ENCODE peak calls at places on chromosomes 1 and 21, in five cellular contexts. One of them, this sample, is unnamed.

GRCh38 chr1:147083919-147084272 is 88.4 kb downstream of the PRKAB2 start:
- DNase-seq in activated gamma-delta T cell treated with anti-CD3 and anti-CD28 coated beads, Interleukin-2, amount 50 U/mL, for 16 hours: no peak
- DNase-seq in upper lobe of right lung: no peak
- DNase-seq in HT1080: no peak
- DNase-seq in AG08396: no peak
- DNase-seq in this sample: no peak

GRCh38 chr1:214400136-214400535 is 119.2 kb downstream of the SMYD2 start:
- DNase-seq in activated gamma-delta T cell treated with anti-CD3 and anti-CD28 coated beads, Interleukin-2, amount 50 U/mL, for 16 hours: no peak
- DNase-seq in upper lobe of right lung: no peak
- DNase-seq in HT1080: peak
- DNase-seq in AG08396: no peak
- DNase-seq in this sample: no peak

GRCh38 chr1:46342084-46342656 is 1.6 kb downstream of the NSUN4 start:
- DNase-seq in activated gamma-delta T cell treated with anti-CD3 and anti-CD28 coated beads, Interleukin-2, amount 50 U/mL, for 16 hours: no peak
- DNase-seq in upper lobe of right lung: no peak
- DNase-seq in HT1080: peak
- DNase-seq in AG08396: peak
- DNase-seq in this sample: no peak

GRCh38 chr1:99820546-99820945 is 29.6 kb upstream of the AGL start:
- DNase-seq in activated gamma-delta T cell treated with anti-CD3 and anti-CD28 coated beads, Interleukin-2, amount 50 U/mL, for 16 hours: no peak
- DNase-seq in upper lobe of right lung: no peak
- DNase-seq in HT1080: no peak
- DNase-seq in AG08396: no peak
- DNase-seq in this sample: no peak

GRCh38 chr1:29344336-29344735 is 108.0 kb downstream of the PTPRU start:
- DNase-seq in activated gamma-delta T cell treated with anti-CD3 and anti-CD28 coated beads, Interleukin-2, amount 50 U/mL, for 16 hours: no peak
- DNase-seq in upper lobe of right lung: peak
- DNase-seq in HT1080: no peak
- DNase-seq in AG08396: no peak
- DNase-seq in this sample: no peak

GRCh38 chr1:218739426-218739825 is 394.3 kb downstream of the TGFB2 start:
- DNase-seq in activated gamma-delta T cell treated with anti-CD3 and anti-CD28 coated beads, Interleukin-2, amount 50 U/mL, for 16 hours: no peak
- DNase-seq in upper lobe of right lung: no peak
- DNase-seq in HT1080: no peak
- DNase-seq in AG08396: no peak
- DNase-seq in this sample: no peak

GRCh38 chr1:4963251-4963650 is 308.8 kb downstream of the AJAP1 start:
- DNase-seq in activated gamma-delta T cell treated with anti-CD3 and anti-CD28 coated beads, Interleukin-2, amount 50 U/mL, for 16 hours: no peak
- DNase-seq in upper lobe of right lung: peak
- DNase-seq in HT1080: peak
- DNase-seq in AG08396: no peak
- DNase-seq in this sample: no peak

GRCh38 chr1:203229471-203230178 is at the start of gene CHIT1:
- DNase-seq in activated gamma-delta T cell treated with anti-CD3 and anti-CD28 coated beads, Interleukin-2, amount 50 U/mL, for 16 hours: no peak
- DNase-seq in upper lobe of right lung: no peak
- DNase-seq in HT1080: peak
- DNase-seq in AG08396: no peak
- DNase-seq in this sample: no peak

GRCh38 chr1:39427369-39427768 is 64.1 kb upstream of the BMP8A start:
- DNase-seq in activated gamma-delta T cell treated with anti-CD3 and anti-CD28 coated beads, Interleukin-2, amount 50 U/mL, for 16 hours: no peak
- DNase-seq in upper lobe of right lung: no peak
- DNase-seq in HT1080: no peak
- DNase-seq in AG08396: no peak
- DNase-seq in this sample: no peak

GRCh38 chr21:40936771-40937261 is 89.9 kb upstream of the DSCAM start:
- DNase-seq in activated gamma-delta T cell treated with anti-CD3 and anti-CD28 coated beads, Interleukin-2, amount 50 U/mL, for 16 hours: no peak
- DNase-seq in upper lobe of right lung: no peak
- DNase-seq in HT1080: peak
- DNase-seq in AG08396: no peak
- DNase-seq in this sample: no peak

GRCh38 chr1:76802094-76802493 is 65.2 kb upstream of the ST6GALNAC5 start:
- DNase-seq in activated gamma-delta T cell treated with anti-CD3 and anti-CD28 coated beads, Interleukin-2, amount 50 U/mL, for 16 hours: no peak
- DNase-seq in upper lobe of right lung: no peak
- DNase-seq in HT1080: no peak
- DNase-seq in AG08396: no peak
- DNase-seq in this sample: no peak

GRCh38 chr1:19081218-19081893 is 124.9 kb upstream of the IFFO2 start:
- DNase-seq in activated gamma-delta T cell treated with anti-CD3 and anti-CD28 coated beads, Interleukin-2, amount 50 U/mL, for 16 hours: no peak
- DNase-seq in upper lobe of right lung: no peak
- DNase-seq in HT1080: peak
- DNase-seq in AG08396: no peak
- DNase-seq in this sample: no peak

GRCh38 chr21:46552274-46552673 is 52.6 kb downstream of the S100B start:
- DNase-seq in activated gamma-delta T cell treated with anti-CD3 and anti-CD28 coated beads, Interleukin-2, amount 50 U/mL, for 16 hours: no peak
- DNase-seq in upper lobe of right lung: no peak
- DNase-seq in HT1080: no peak
- DNase-seq in AG08396: no peak
- DNase-seq in this sample: no peak

GRCh38 chr1:6014130-6014999 is 22.1 kb upstream of the NPHP4 start:
- DNase-seq in activated gamma-delta T cell treated with anti-CD3 and anti-CD28 coated beads, Interleukin-2, amount 50 U/mL, for 16 hours: no peak
- DNase-seq in upper lobe of right lung: peak
- DNase-seq in HT1080: no peak
- DNase-seq in AG08396: no peak
- DNase-seq in this sample: peak

GRCh38 chr1:230901711-230902110 is 33.4 kb upstream of the C1orf198 start:
- DNase-seq in activated gamma-delta T cell treated with anti-CD3 and anti-CD28 coated beads, Interleukin-2, amount 50 U/mL, for 16 hours: no peak
- DNase-seq in upper lobe of right lung: peak
- DNase-seq in HT1080: no peak
- DNase-seq in AG08396: no peak
- DNase-seq in this sample: peak

GRCh38 chr1:91924146-91924545 is 25.1 kb upstream of the BRDT start:
- DNase-seq in activated gamma-delta T cell treated with anti-CD3 and anti-CD28 coated beads, Interleukin-2, amount 50 U/mL, for 16 hours: no peak
- DNase-seq in upper lobe of right lung: no peak
- DNase-seq in HT1080: peak
- DNase-seq in AG08396: peak
- DNase-seq in this sample: no peak

GRCh38 chr1:214331827-214332423 is 51.0 kb downstream of the SMYD2 start:
- DNase-seq in activated gamma-delta T cell treated with anti-CD3 and anti-CD28 coated beads, Interleukin-2, amount 50 U/mL, for 16 hours: peak
- DNase-seq in upper lobe of right lung: no peak
- DNase-seq in HT1080: peak
- DNase-seq in AG08396: peak
- DNase-seq in this sample: no peak

GRCh38 chr1:107964397-107965111 is 426 bp downstream of the VAV3 start:
- DNase-seq in activated gamma-delta T cell treated with anti-CD3 and anti-CD28 coated beads, Interleukin-2, amount 50 U/mL, for 16 hours: no peak
- DNase-seq in upper lobe of right lung: peak
- DNase-seq in HT1080: peak
- DNase-seq in AG08396: peak
- DNase-seq in this sample: peak

GRCh38 chr1:97101523-97101922 is 379.9 kb downstream of the PTBP2 start:
- DNase-seq in activated gamma-delta T cell treated with anti-CD3 and anti-CD28 coated beads, Interleukin-2, amount 50 U/mL, for 16 hours: no peak
- DNase-seq in upper lobe of right lung: no peak
- DNase-seq in HT1080: no peak
- DNase-seq in AG08396: no peak
- DNase-seq in this sample: no peak

GRCh38 chr1:17774452-17774851 is 19.3 kb downstream of the ACTL8 start:
- DNase-seq in activated gamma-delta T cell treated with anti-CD3 and anti-CD28 coated beads, Interleukin-2, amount 50 U/mL, for 16 hours: no peak
- DNase-seq in upper lobe of right lung: no peak
- DNase-seq in HT1080: no peak
- DNase-seq in AG08396: no peak
- DNase-seq in this sample: no peak

GRCh38 chr1:61013953-61014667 is 68.3 kb upstream of the NFIA start:
- DNase-seq in activated gamma-delta T cell treated with anti-CD3 and anti-CD28 coated beads, Interleukin-2, amount 50 U/mL, for 16 hours: no peak
- DNase-seq in upper lobe of right lung: no peak
- DNase-seq in HT1080: no peak
- DNase-seq in AG08396: no peak
- DNase-seq in this sample: no peak

GRCh38 chr1:201933840-201934430 is 12.4 kb downstream of the LMOD1 start:
- DNase-seq in activated gamma-delta T cell treated with anti-CD3 and anti-CD28 coated beads, Interleukin-2, amount 50 U/mL, for 16 hours: no peak
- DNase-seq in upper lobe of right lung: no peak
- DNase-seq in HT1080: peak
- DNase-seq in AG08396: no peak
- DNase-seq in this sample: no peak

GRCh38 chr1:30085814-30086770 is 637.3 kb downstream of the MATN1 start:
- DNase-seq in activated gamma-delta T cell treated with anti-CD3 and anti-CD28 coated beads, Interleukin-2, amount 50 U/mL, for 16 hours: no peak
- DNase-seq in upper lobe of right lung: peak
- DNase-seq in HT1080: no peak
- DNase-seq in AG08396: peak
- DNase-seq in this sample: peak

GRCh38 chr1:27959792-27960603 is at the start of gene XKR8:
- DNase-seq in activated gamma-delta T cell treated with anti-CD3 and anti-CD28 coated beads, Interleukin-2, amount 50 U/mL, for 16 hours: peak
- DNase-seq in upper lobe of right lung: peak
- DNase-seq in HT1080: peak
- DNase-seq in AG08396: peak
- DNase-seq in this sample: peak

GRCh38 chr1:160149706-160150105 is 1.7 kb upstream of the ATP1A4 start:
- DNase-seq in activated gamma-delta T cell treated with anti-CD3 and anti-CD28 coated beads, Interleukin-2, amount 50 U/mL, for 16 hours: no peak
- DNase-seq in upper lobe of right lung: no peak
- DNase-seq in HT1080: no peak
- DNase-seq in AG08396: peak
- DNase-seq in this sample: no peak

GRCh38 chr1:55974714-55975441 is 604.5 kb downstream of the PLPP3 start:
- DNase-seq in activated gamma-delta T cell treated with anti-CD3 and anti-CD28 coated beads, Interleukin-2, amount 50 U/mL, for 16 hours: no peak
- DNase-seq in upper lobe of right lung: no peak
- DNase-seq in HT1080: no peak
- DNase-seq in AG08396: peak
- DNase-seq in this sample: no peak

GRCh38 chr1:147541672-147542548 is 609 bp downstream of the BCL9 start:
- DNase-seq in activated gamma-delta T cell treated with anti-CD3 and anti-CD28 coated beads, Interleukin-2, amount 50 U/mL, for 16 hours: no peak
- DNase-seq in upper lobe of right lung: peak
- DNase-seq in HT1080: no peak
- DNase-seq in AG08396: peak
- DNase-seq in this sample: peak

GRCh38 chr1:60947367-60947766 is 135.0 kb upstream of the NFIA start:
- DNase-seq in activated gamma-delta T cell treated with anti-CD3 and anti-CD28 coated beads, Interleukin-2, amount 50 U/mL, for 16 hours: no peak
- DNase-seq in upper lobe of right lung: no peak
- DNase-seq in HT1080: no peak
- DNase-seq in AG08396: no peak
- DNase-seq in this sample: no peak

GRCh38 chr1:70044832-70045231 is 160.5 kb downstream of the LRRC40 start:
- DNase-seq in activated gamma-delta T cell treated with anti-CD3 and anti-CD28 coated beads, Interleukin-2, amount 50 U/mL, for 16 hours: no peak
- DNase-seq in upper lobe of right lung: no peak
- DNase-seq in HT1080: peak
- DNase-seq in AG08396: peak
- DNase-seq in this sample: no peak

GRCh38 chr1:168945870-168946269 is 160.6 kb upstream of the ATP1B1 start:
- DNase-seq in activated gamma-delta T cell treated with anti-CD3 and anti-CD28 coated beads, Interleukin-2, amount 50 U/mL, for 16 hours: no peak
- DNase-seq in upper lobe of right lung: no peak
- DNase-seq in HT1080: peak
- DNase-seq in AG08396: no peak
- DNase-seq in this sample: peak

GRCh38 chr1:50735443-50735842 is 224.6 kb downstream of the FAF1 start:
- DNase-seq in activated gamma-delta T cell treated with anti-CD3 and anti-CD28 coated beads, Interleukin-2, amount 50 U/mL, for 16 hours: no peak
- DNase-seq in upper lobe of right lung: no peak
- DNase-seq in HT1080: no peak
- DNase-seq in AG08396: peak
- DNase-seq in this sample: no peak

GRCh38 chr1:215583185-215583692 is 16.1 kb downstream of the KCTD3 start:
- DNase-seq in activated gamma-delta T cell treated with anti-CD3 and anti-CD28 coated beads, Interleukin-2, amount 50 U/mL, for 16 hours: no peak
- DNase-seq in upper lobe of right lung: no peak
- DNase-seq in HT1080: no peak
- DNase-seq in AG08396: no peak
- DNase-seq in this sample: no peak

GRCh38 chr1:44086722-44087474 is 31.7 kb upstream of the KLF17 start:
- DNase-seq in activated gamma-delta T cell treated with anti-CD3 and anti-CD28 coated beads, Interleukin-2, amount 50 U/mL, for 16 hours: no peak
- DNase-seq in upper lobe of right lung: no peak
- DNase-seq in HT1080: no peak
- DNase-seq in AG08396: no peak
- DNase-seq in this sample: no peak

GRCh38 chr1:93304716-93305138 is 41.0 kb upstream of the DR1 start:
- DNase-seq in activated gamma-delta T cell treated with anti-CD3 and anti-CD28 coated beads, Interleukin-2, amount 50 U/mL, for 16 hours: peak
- DNase-seq in upper lobe of right lung: no peak
- DNase-seq in HT1080: peak
- DNase-seq in AG08396: peak
- DNase-seq in this sample: no peak

GRCh38 chr1:245516178-245516829 is 361.5 kb downstream of the KIF26B start:
- DNase-seq in activated gamma-delta T cell treated with anti-CD3 and anti-CD28 coated beads, Interleukin-2, amount 50 U/mL, for 16 hours: no peak
- DNase-seq in upper lobe of right lung: no peak
- DNase-seq in HT1080: no peak
- DNase-seq in AG08396: peak
- DNase-seq in this sample: no peak

GRCh38 chr1:218350909-218351616 is 5.9 kb downstream of the TGFB2 start:
- DNase-seq in activated gamma-delta T cell treated with anti-CD3 and anti-CD28 coated beads, Interleukin-2, amount 50 U/mL, for 16 hours: no peak
- DNase-seq in upper lobe of right lung: no peak
- DNase-seq in HT1080: peak
- DNase-seq in AG08396: peak
- DNase-seq in this sample: no peak